ENCODE peak calls at places on chromosomes 1 and 21, in four cellular contexts. Q is cardiac fibroblast, G is BJ, V is heart left ventricle. D is an unnamed sample.

GRCh38 chr1:56362994-56363770 is 216.2 kb downstream of the PLPP3 start:
- DNase-seq in Q (no peak), G (no peak), V (no peak), D (no peak)

GRCh38 chr1:119712342-119713038 is 756 bp downstream of the PHGDH start:
- DNase-seq in Q (peak; percentile 92), G (peak; percentile 68), V (peak; percentile 72), D (peak; percentile 94)

GRCh38 chr1:19981170-19981506 is 1.7 kb upstream of the PLA2G2A start:
- DNase-seq in Q (no peak), G (no peak), V (no peak), D (no peak)

GRCh38 chr1:191875994-191876393 is 282.3 kb upstream of the RGS18 start:
- DNase-seq in Q (no peak), G (no peak), V (no peak), D (no peak)

GRCh38 chr1:107782192-107782845 is 182.7 kb downstream of the VAV3 start:
- DNase-seq in Q (peak; percentile 74), G (peak; percentile 3), V (peak; percentile 43), D (peak; percentile 20)

GRCh38 chr21:41669533-41669830 is 97.4 kb downstream of the RIPK4 start:
- DNase-seq in Q (no peak), G (no peak), V (no peak), D (no peak)

GRCh38 chr1:32390904-32391480 is 3.2 kb downstream of the BSDC1 start:
- DNase-seq in Q (peak; percentile 22), G (no peak), V (no peak), D (no peak)

GRCh38 chr1:195981448-195982139 is 626.6 kb downstream of the KCNT2 start:
- DNase-seq in Q (peak; percentile 15), G (no peak), V (no peak), D (no peak)

GRCh38 chr1:35569956-35570355 is 3.2 kb upstream of the TFAP2E start:
- DNase-seq in Q (no peak), G (no peak), V (no peak), D (no peak)

GRCh38 chr1:116179886-116180474 is 68.8 kb downstream of the MAB21L3 start:
- DNase-seq in Q (no peak), G (no peak), V (no peak), D (no peak)

GRCh38 chr1:108639899-108640560 is 20.9 kb downstream of the HENMT1 start:
- DNase-seq in Q (no peak), G (no peak), V (no peak), D (no peak)

GRCh38 chr1:38213720-38214367 is 167.3 kb upstream of the POU3F1 start:
- DNase-seq in Q (no peak), G (no peak), V (no peak), D (no peak)

GRCh38 chr1:228344631-228345072 is 62.0 kb downstream of the TRIM11 start:
- DNase-seq in Q (no peak), G (no peak), V (peak; percentile 5), D (no peak)

GRCh38 chr1:207702317-207702716 is 49.5 kb upstream of the CD46 start:
- DNase-seq in Q (peak; percentile 21), G (no peak), V (no peak), D (no peak)

GRCh38 chr21:26844258-26845065 is 747 bp downstream of the ADAMTS1 start:
- DNase-seq in Q (peak; percentile 62), G (no peak), V (peak; percentile 76), D (no peak)

GRCh38 chr1:90706437-90707362 is 10.4 kb downstream of the BARHL2 start:
- DNase-seq in Q (no peak), G (no peak), V (no peak), D (no peak)

GRCh38 chr1:26284597-26285351 is 4.9 kb downstream of the SH3BGRL3 start:
- DNase-seq in Q (peak; percentile 89), G (peak; percentile 72), V (peak; percentile 71), D (peak; percentile 61)

GRCh38 chr1:226603030-226603960 is 54.7 kb downstream of the STUM start:
- DNase-seq in Q (peak; percentile 78), G (peak; percentile 40), V (peak; percentile 71), D (peak; percentile 39)

GRCh38 chr21:37886120-37886519 is 30.1 kb downstream of the KCNJ6 start:
- DNase-seq in Q (no peak), G (no peak), V (no peak), D (no peak)

GRCh38 chr1:23651069-23651808 is 40.4 kb upstream of the RPL11 start:
- DNase-seq in Q (peak; percentile 64), G (no peak), V (peak; percentile 73), D (no peak)

GRCh38 chr1:97904528-97904927 is 16.3 kb downstream of the DPYD start:
- DNase-seq in Q (peak; percentile 80), G (no peak), V (no peak), D (peak; percentile 37)

GRCh38 chr1:61412601-61413000 is 312.3 kb downstream of the TM2D1 start:
- DNase-seq in Q (no peak), G (no peak), V (no peak), D (no peak)

GRCh38 chr1:214086945-214087344 is 99.2 kb downstream of the PROX1 start:
- DNase-seq in Q (no peak), G (no peak), V (no peak), D (no peak)

GRCh38 chr1:83998599-83999315 is at the start of gene TTLL7:
- DNase-seq in Q (no peak), G (no peak), V (peak; percentile 74), D (no peak)

GRCh38 chr1:119308806-119309205 is 59.8 kb upstream of the HAO2 start:
- DNase-seq in Q (no peak), G (no peak), V (no peak), D (no peak)

GRCh38 chr1:97063532-97063931 is 341.9 kb downstream of the PTBP2 start:
- DNase-seq in Q (no peak), G (no peak), V (no peak), D (no peak)

GRCh38 chr1:209642817-209643216 is 9.4 kb downstream of the LAMB3 start:
- DNase-seq in Q (no peak), G (no peak), V (no peak), D (no peak)

GRCh38 chr1:229452956-229453801 is 19.3 kb upstream of the ACTA1 start:
- DNase-seq in Q (peak; percentile 47), G (no peak), V (no peak), D (no peak)
- TF ChIP-seq CTCF in Q (peak; percentile 53), G (peak; percentile 54), V (no peak), D (peak; percentile 60)

GRCh38 chr1:34165422-34165921 is 442 bp upstream of the CSMD2 start:
- DNase-seq in Q (no peak), G (no peak), V (no peak), D (no peak)
- TF ChIP-seq CTCF in Q (no peak), G (no peak), V (no peak), D (no peak)

GRCh38 chr1:231931846-231932454 is 305.4 kb downstream of the DISC1 start:
- DNase-seq in Q (no peak), G (no peak), V (no peak), D (no peak)
- TF ChIP-seq CTCF in Q (peak; percentile 68), G (peak; percentile 52), V (peak; percentile 35), D (peak; percentile 39)

GRCh38 chr1:160541622-160542302 is 18.7 kb upstream of the SLAMF6 start:
- DNase-seq in Q (no peak), G (no peak), V (no peak), D (no peak)

GRCh38 chr1:160542303-160542945 is 19.4 kb upstream of the SLAMF6 start:
- DNase-seq in Q (peak; percentile 6), G (no peak), V (no peak), D (no peak)

GRCh38 chr1:160547371-160547901 is 24.4 kb upstream of the SLAMF6 start:
- DNase-seq in Q (no peak), G (no peak), V (no peak), D (no peak)

GRCh38 chr1:160546942-160547341 is 23.9 kb upstream of the SLAMF6 start:
- DNase-seq in Q (no peak), G (no peak), V (no peak), D (no peak)

DNA sequence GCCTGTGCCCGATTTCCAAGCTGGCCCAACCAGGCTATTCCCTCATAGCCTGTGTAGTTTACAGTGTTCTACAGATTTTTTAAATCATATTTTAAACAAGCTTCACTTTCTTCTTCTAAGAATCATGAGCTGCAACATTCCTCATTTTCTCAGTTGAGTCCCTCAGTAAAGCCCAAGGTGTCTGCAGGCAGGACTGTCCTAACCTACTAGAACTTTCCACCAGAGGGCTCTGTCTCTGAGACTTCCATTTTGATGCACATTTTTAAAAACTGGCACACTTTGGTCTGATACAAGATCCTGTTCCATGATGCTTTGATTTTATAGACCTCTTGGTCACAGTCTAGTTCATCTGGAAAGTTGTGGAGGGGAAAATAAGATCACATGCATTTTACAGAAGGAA is 21.6 kb upstream of the SLAMF6 start:
- DNase-seq in Q (peak; percentile 8), G (no peak), V (no peak), D (no peak)
- TF ChIP-seq CTCF in Q (peak; percentile 21), G (peak; percentile 45), V (peak; percentile 48), D (no peak)

DNA sequence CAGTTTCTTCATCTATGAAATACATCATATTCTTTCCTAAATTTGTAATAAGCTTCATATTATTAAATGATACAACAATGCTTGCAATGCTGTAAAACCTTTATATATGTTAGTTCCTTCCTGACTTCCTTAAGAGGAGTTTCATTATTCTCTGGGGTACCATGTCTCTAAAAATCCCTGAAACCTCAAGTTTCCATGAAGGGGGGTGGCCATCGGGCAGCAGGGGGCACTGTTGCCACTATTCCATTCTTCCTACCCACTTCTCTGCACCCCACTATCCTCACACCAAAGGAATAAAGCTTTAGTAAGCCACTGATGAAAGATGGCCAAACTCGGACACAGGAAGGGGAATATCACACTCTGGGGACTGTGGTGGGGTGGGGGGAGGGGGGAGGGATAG is 9.0 kb upstream of the DMRTB1 start:
- DNase-seq in Q (no peak), G (no peak), V (no peak), D (no peak)
- TF ChIP-seq CTCF in Q (peak; percentile 42), G (peak; percentile 33), V (peak; percentile 20), D (peak; percentile 22)

DNA sequence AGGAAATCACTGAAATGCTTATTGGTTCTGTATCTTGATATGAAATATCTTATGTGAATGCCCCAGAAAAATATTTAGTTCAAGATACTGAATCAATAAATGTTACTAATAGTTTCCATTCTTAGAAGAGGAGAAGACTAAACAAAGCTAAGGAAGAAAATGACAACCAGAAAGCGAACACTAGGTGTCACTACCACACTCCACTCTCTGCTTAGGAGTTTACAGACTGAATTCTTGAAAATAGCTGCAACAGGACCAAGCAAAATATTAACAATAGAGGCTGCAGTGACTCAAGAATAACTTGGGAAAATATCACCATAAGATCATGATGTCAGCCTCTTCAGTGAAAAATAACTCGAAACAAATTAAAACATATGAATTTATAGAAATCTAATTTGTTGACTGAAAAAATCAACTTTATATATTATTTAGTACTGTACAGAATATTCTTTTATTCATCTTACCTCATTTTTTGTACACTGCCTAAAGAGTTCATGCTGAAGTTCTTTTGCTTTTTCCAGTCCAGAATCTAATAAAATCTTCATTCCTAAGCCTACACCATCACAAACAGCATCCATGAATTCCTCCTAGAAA is 61.6 kb downstream of the KIF14 start:
- DNase-seq in Q (peak; percentile 72), G (peak; percentile 14), V (no peak), D (peak; percentile 24)
- TF ChIP-seq CTCF in Q (peak; percentile 63), G (peak; percentile 74), V (peak; percentile 52), D (peak; percentile 78)

GRCh38 chr1:21927531-21928237 is 9.4 kb downstream of the HSPG2 start:
- DNase-seq in Q (peak; percentile 53), G (no peak), V (peak; percentile 74), D (no peak)
- TF ChIP-seq CTCF in Q (no peak), G (no peak), V (no peak), D (no peak)

GRCh38 chr1:48916121-48917069 is 139.7 kb upstream of the BEND5 start:
- DNase-seq in Q (peak; percentile 81), G (no peak), V (no peak), D (peak; percentile 25)
- TF ChIP-seq CTCF in Q (peak; percentile 56), G (peak; percentile 56), V (no peak), D (peak; percentile 62)